ENCODE peak calls at places on chromosomes 5 and 9, in five cellular contexts. R is uterus, M is GM06990, L is A549, N is HepG2. K is an unnamed sample.

GRCh38 chr9:117258201-117258866 is 156.5 kb downstream of the ASTN2 start:
- DNase-seq in R (no peak), M (no peak), L (no peak), N (no peak), K (no peak)

GRCh38 chr9:121107041-121107440 is 32.3 kb downstream of the CNTRL start:
- DNase-seq in R (no peak), M (no peak), L (peak), N (peak), K (no peak)

GRCh38 chr5:74421365-74421764 is 219.2 kb downstream of the ENC1 start:
- DNase-seq in R (no peak), M (no peak), L (no peak), N (no peak), K (no peak)

GRCh38 chr5:150320048-150320555 is 17.4 kb upstream of the ARSI start:
- DNase-seq in R (peak), M (no peak), L (peak), N (no peak), K (no peak)

GRCh38 chr5:106459541-106459940 is 1211.2 kb downstream of the EFNA5 start:
- DNase-seq in R (no peak), M (no peak), L (no peak), N (no peak), K (no peak)

GRCh38 chr5:75734913-75735789 is 17.9 kb upstream of the POC5 start:
- DNase-seq in R (no peak), M (no peak), L (peak), N (peak), K (peak)

GRCh38 chr9:8895498-8896224 is 1096.1 kb upstream of the DMAC1 start:
- DNase-seq in R (no peak), M (no peak), L (peak), N (peak), K (peak)

GRCh38 chr5:54520438-54520846 is 2.9 kb downstream of the SNX18 start:
- DNase-seq in R (no peak), M (no peak), L (no peak), N (no peak), K (no peak)

GRCh38 chr5:58706746-58707145 is 123.9 kb downstream of the RAB3C start:
- DNase-seq in R (no peak), M (no peak), L (no peak), N (no peak), K (no peak)

GRCh38 chr5:32422697-32423096 is 21.8 kb downstream of the ZFR start:
- DNase-seq in R (no peak), M (no peak), L (no peak), N (no peak), K (no peak)

GRCh38 chr5:147711019-147711418 is 71.5 kb downstream of the JAKMIP2 start:
- DNase-seq in R (no peak), M (no peak), L (no peak), N (no peak), K (no peak)

GRCh38 chr5:36944607-36945225 is 68.1 kb downstream of the NIPBL start:
- DNase-seq in R (no peak), M (peak), L (no peak), N (peak), K (peak)

GRCh38 chr5:67147768-67148167 is 48.8 kb downstream of the CD180 start:
- DNase-seq in R (no peak), M (no peak), L (no peak), N (peak), K (no peak)

GRCh38 chr5:108798866-108799265 is 51.2 kb downstream of the FER start:
- DNase-seq in R (no peak), M (no peak), L (no peak), N (no peak), K (no peak)

GRCh38 chr9:12884736-12885395 is 110.0 kb downstream of the LURAP1L start:
- DNase-seq in R (no peak), M (no peak), L (peak), N (peak), K (no peak)

GRCh38 chr9:79257671-79258410 is 313.9 kb upstream of the TLE4 start:
- DNase-seq in R (no peak), M (no peak), L (no peak), N (no peak), K (no peak)

GRCh38 chr5:80977764-80978163 is 17.6 kb downstream of the RASGRF2 start:
- DNase-seq in R (no peak), M (no peak), L (no peak), N (no peak), K (no peak)

GRCh38 chr5:174707671-174708070 is 16.7 kb upstream of the MSX2 start:
- DNase-seq in R (no peak), M (no peak), L (no peak), N (no peak), K (no peak)

GRCh38 chr5:97245371-97245770 is 62.3 kb upstream of the RIOK2 start:
- DNase-seq in R (no peak), M (no peak), L (no peak), N (no peak), K (no peak)

GRCh38 chr9:135348076-135348787 is 131.3 kb upstream of the PPP1R26 start:
- DNase-seq in R (no peak), M (no peak), L (no peak), N (no peak), K (no peak)

GRCh38 chr5:84578226-84578625 is 193.5 kb upstream of the EDIL3 start:
- DNase-seq in R (no peak), M (no peak), L (no peak), N (no peak), K (no peak)

DNA sequence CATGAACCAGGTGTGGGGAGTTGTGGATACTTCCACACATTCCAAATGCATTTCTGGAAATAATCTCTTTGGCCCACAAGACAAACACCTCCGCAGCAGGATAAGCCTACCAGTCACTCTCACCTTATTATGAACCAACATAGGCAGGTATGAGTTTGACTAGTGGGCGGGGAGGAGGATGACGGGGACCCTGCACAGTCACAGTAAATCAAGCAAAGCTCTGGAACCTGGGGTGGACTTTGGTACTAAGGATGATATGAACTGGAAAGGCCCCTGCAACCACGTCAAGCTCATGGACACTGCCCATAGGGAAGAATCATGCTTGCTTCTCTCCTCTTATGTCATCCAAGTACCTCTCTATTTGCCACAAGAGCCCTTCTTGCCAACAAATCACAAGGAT is 259.4 kb downstream of the HSPA4 start:
- DNase-seq in R (no peak), M (no peak), L (no peak), N (peak), K (no peak)
- TF ChIP-seq CTCF in R (no peak), M (no peak), L (no peak), N (no peak), K (no peak)

GRCh38 chr9:128149001-128149701 is at the start of gene LCN2:
- DNase-seq in R (no peak), M (no peak), L (peak), N (no peak), K (no peak)

GRCh38 chr9:128149951-128150593 is 819 bp downstream of the LCN2 start:
- DNase-seq in R (no peak), M (no peak), L (no peak), N (no peak), K (no peak)

GRCh38 chr9:128152133-128152780 is 3.0 kb downstream of the LCN2 start:
- DNase-seq in R (no peak), M (no peak), L (no peak), N (no peak), K (no peak)

GRCh38 chr9:128151343-128152132 is 2.3 kb downstream of the LCN2 start:
- DNase-seq in R (no peak), M (no peak), L (no peak), N (no peak), K (no peak)

DNA sequence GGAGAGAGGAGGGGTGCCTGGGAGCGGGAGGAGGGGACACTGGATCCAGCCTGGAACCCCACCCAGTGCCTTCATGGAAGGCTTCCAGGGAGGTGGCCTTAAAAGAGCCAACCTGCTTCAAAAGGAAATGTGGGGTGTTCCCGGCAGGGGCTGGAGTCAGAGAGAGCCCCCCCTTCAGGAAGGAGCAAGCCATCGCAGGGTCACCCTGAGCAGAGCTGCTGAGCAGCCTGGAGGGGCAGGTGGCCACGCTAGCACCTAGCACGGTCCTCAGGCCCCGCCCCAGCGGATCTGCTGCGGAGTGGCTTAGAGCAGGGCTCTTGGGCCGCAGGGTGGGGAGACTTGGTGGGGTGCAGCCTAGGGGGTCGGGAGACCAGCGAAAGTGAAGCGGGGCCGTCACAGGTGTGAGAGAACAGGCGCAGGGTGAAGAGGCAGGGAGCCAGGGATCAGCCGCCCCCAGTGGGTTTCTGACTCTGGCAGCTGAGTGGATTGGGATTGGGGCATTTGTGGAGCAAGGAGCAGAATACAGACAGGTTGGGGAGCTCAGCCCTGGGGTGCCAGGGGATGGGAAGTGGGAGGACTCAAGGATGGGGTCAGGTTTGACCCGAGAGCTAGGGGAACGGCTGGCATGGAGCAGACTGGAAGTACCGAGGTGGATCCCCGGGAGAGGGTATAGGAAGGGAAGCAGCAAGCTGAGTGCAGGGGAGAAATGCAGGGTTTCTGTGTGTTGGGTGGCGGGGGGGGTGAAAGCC is 1.5 kb downstream of the LCN2 start:
- DNase-seq in R (no peak), M (no peak), L (peak), N (peak), K (no peak)
- TF ChIP-seq CTCF in R (no peak), M (peak), L (peak), N (peak), K (no peak)

DNA sequence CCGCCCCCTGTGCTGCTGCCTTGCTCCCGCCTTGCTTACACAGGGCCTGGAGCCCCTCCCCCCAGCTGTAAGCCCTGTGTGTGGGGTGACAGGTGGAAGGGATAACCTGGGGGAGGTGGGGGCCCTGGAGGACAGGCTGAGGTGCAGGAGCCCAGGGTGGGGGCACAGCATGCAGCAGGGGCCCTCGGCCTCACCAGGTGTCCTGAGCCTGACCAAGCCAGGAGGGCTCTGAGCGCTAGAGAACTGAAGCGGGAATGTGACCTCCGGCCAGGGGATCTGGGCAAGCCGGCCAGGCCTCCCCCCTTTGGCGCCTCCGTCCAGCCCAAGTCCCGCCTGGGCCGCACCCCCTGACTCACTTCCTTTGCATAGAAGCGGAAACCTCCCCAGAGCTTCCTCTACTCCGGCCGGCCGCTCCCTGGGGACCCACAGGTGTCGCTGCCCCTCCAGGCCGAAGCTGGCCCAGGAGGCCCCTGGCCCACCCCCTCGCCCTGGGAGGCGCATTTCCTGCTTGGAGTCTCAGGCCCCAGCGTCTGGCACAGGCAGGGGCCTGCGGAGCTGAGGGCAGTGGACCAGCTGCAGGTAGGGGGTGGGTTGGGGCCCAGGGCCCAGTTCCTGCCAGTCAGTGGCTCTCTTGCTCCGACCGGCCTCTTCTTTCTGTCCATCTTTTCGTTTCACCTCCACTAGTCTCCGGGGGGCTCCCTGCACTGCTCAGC is at the start of gene TOR4A:
- DNase-seq in R (peak), M (peak), L (peak), N (peak), K (peak)
- TF ChIP-seq CTCF in R (no peak), M (peak), L (peak), N (peak), K (peak)

DNA sequence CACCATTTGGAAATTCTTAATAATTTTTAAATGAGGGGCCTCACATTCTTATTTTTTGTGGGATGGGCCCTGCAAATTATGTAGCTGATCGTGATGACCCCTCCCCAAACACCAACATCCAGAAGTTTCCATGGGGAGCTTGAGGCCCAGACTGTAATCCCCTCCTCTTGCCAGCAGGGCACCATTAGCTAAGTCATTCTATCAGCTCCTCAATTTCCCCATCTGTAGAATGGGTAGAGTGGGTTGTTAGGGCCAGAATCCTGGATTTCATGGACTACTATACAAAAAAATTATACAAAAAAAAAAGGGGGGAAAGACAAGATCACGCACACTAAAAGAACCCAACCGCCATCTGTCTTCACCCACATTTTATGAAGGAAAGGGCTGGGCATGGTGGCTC is 38.4 kb downstream of the SHB start:
- DNase-seq in R (no peak), M (no peak), L (no peak), N (no peak), K (no peak)
- TF ChIP-seq CTCF in R (no peak), M (peak), L (no peak), N (no peak), K (no peak)

GRCh38 chr9:133828338-133828997 is 90.3 kb upstream of the SARDH start:
- DNase-seq in R (no peak), M (no peak), L (no peak), N (no peak), K (no peak)
- TF ChIP-seq CTCF in R (no peak), M (no peak), L (no peak), N (no peak), K (no peak)

GRCh38 chr5:177447066-177447610 is 524 bp downstream of the PRR7 start:
- DNase-seq in R (peak), M (peak), L (peak), N (no peak), K (peak)

GRCh38 chr5:177447611-177448243 is 1.1 kb downstream of the PRR7 start:
- DNase-seq in R (peak), M (no peak), L (peak), N (peak), K (no peak)

GRCh38 chr5:177445052-177446016 is 1.3 kb upstream of the PRR7 start:
- DNase-seq in R (no peak), M (no peak), L (no peak), N (no peak), K (no peak)

GRCh38 chr5:177448244-177448950 is 1.8 kb downstream of the PRR7 start:
- DNase-seq in R (no peak), M (no peak), L (no peak), N (no peak), K (no peak)

GRCh38 chr5:177446184-177447065 is at the start of gene PRR7:
- DNase-seq in R (peak), M (peak), L (peak), N (no peak), K (peak)
- TF ChIP-seq CTCF in R (no peak), M (no peak), L (no peak), N (peak), K (no peak)

K was measured in GM13976.